ENCODE peak calls at places on chromosomes 5 and 9, in eight cellular contexts. Q is NCI-H2107; O is adrenal gland; V is H7; R is HT-29; T is sigmoid colon; B is stimulated activated CD4-positive, alpha-beta T cell treated with anti-CD3 and anti-CD28 coated beads, TNF-alpha, amount 100 ng/mL, for 24 hours; Y is activated effector memory CD4-positive, alpha-beta T cell treated with Interleukin-2 at 50 U/mL for 16 hours. J is an unnamed sample.

GRCh38 chr9:89592963-89593775 is 11.6 kb upstream of the GADD45G start:
- DNase-seq in Q (no peak), O (no peak), V (peak), R (peak), T (no peak), B (no peak), Y (no peak), J (no peak)

GRCh38 chr5:35781181-35781580 is 75.5 kb upstream of the IL7R start:
- DNase-seq in Q (no peak), O (no peak), V (no peak), R (no peak), T (no peak), B (no peak), Y (no peak), J (no peak)

GRCh38 chr9:78368236-78368635 is 71.3 kb downstream of the PSAT1 start:
- DNase-seq in Q (no peak), O (no peak), V (no peak), R (no peak), T (no peak), B (no peak), Y (no peak), J (no peak)

GRCh38 chr5:150579462-150580400 is 60.7 kb upstream of the SYNPO start:
- DNase-seq in Q (no peak), O (peak), V (no peak), R (no peak), T (peak), B (no peak), Y (no peak), J (no peak)

GRCh38 chr9:126605792-126606482 is 7.8 kb upstream of the LMX1B start:
- DNase-seq in Q (no peak), O (no peak), V (peak), R (no peak), T (no peak), B (no peak), Y (no peak), J (no peak)

GRCh38 chr9:133509179-133510083 is 15.3 kb downstream of the MYMK start:
- DNase-seq in Q (peak), O (no peak), V (peak), R (no peak), T (no peak), B (no peak), Y (no peak), J (peak)

GRCh38 chr9:21796768-21797167 is 5.7 kb upstream of the MTAP start:
- DNase-seq in Q (no peak), O (no peak), V (no peak), R (peak), T (no peak), B (no peak), Y (no peak), J (no peak)

GRCh38 chr5:146724975-146725374 is 153.6 kb downstream of the PPP2R2B start:
- DNase-seq in Q (no peak), O (no peak), V (no peak), R (no peak), T (no peak), B (no peak), Y (no peak), J (no peak)

GRCh38 chr9:120701248-120701647 is 13.0 kb downstream of the MEGF9 start:
- DNase-seq in Q (no peak), O (no peak), V (no peak), R (no peak), T (no peak), B (no peak), Y (no peak), J (no peak)

GRCh38 chr9:132670816-132671371 is 630 bp downstream of the GTF3C4 start:
- DNase-seq in Q (no peak), O (peak), V (peak), R (peak), T (peak), B (peak), Y (peak), J (no peak)

GRCh38 chr9:113951032-113951372 is 74.9 kb downstream of the ZNF618 start:
- DNase-seq in Q (no peak), O (no peak), V (no peak), R (no peak), T (no peak), B (no peak), Y (no peak), J (no peak)

GRCh38 chr5:131548190-131548589 is 86.8 kb downstream of the RAPGEF6 start:
- DNase-seq in Q (no peak), O (no peak), V (no peak), R (no peak), T (no peak), B (no peak), Y (no peak), J (no peak)

GRCh38 chr5:34658023-34658422 is 1.9 kb downstream of the RAI14 start:
- DNase-seq in Q (no peak), O (no peak), V (peak), R (peak), T (no peak), B (no peak), Y (no peak), J (no peak)

GRCh38 chr5:169860585-169860984 is 119.7 kb downstream of the INSYN2B start:
- DNase-seq in Q (no peak), O (no peak), V (no peak), R (no peak), T (no peak), B (no peak), Y (no peak), J (no peak)

GRCh38 chr9:22206833-22207232 is 197.7 kb upstream of the CDKN2B start:
- DNase-seq in Q (no peak), O (no peak), V (no peak), R (no peak), T (no peak), B (no peak), Y (no peak), J (no peak)

GRCh38 chr9:137306546-137307254 is 4.6 kb upstream of the NRARP start:
- DNase-seq in Q (no peak), O (no peak), V (peak), R (no peak), T (no peak), B (no peak), Y (no peak), J (no peak)

GRCh38 chr5:68114641-68115040 is 100.9 kb upstream of the PIK3R1 start:
- DNase-seq in Q (no peak), O (no peak), V (no peak), R (no peak), T (no peak), B (no peak), Y (no peak), J (no peak)

GRCh38 chr5:116892993-116893392 is 318.4 kb upstream of the SEMA6A start:
- DNase-seq in Q (no peak), O (no peak), V (no peak), R (no peak), T (no peak), B (no peak), Y (no peak), J (no peak)

GRCh38 chr5:71778678-71779276 is 59.7 kb downstream of the CARTPT start:
- DNase-seq in Q (peak), O (peak), V (peak), R (peak), T (no peak), B (no peak), Y (no peak), J (peak)

GRCh38 chr5:79962580-79963222 is 28.4 kb downstream of the MTX3 start:
- DNase-seq in Q (no peak), O (no peak), V (no peak), R (no peak), T (no peak), B (no peak), Y (no peak), J (no peak)

GRCh38 chr5:55172937-55173695 is at the start of gene CDC20B:
- DNase-seq in Q (peak), O (peak), V (peak), R (peak), T (peak), B (peak), Y (peak), J (peak)

GRCh38 chr5:131289738-131290137 is 25.9 kb downstream of the CDC42SE2 start:
- DNase-seq in Q (no peak), O (no peak), V (no peak), R (no peak), T (no peak), B (no peak), Y (no peak), J (no peak)

GRCh38 chr9:31119882-31120481 is 1264.5 kb upstream of the ACO1 start:
- DNase-seq in Q (no peak), O (peak), V (peak), R (peak), T (no peak), B (no peak), Y (no peak), J (peak)

GRCh38 chr5:54959673-54960418 is 25.5 kb downstream of the ESM1 start:
- DNase-seq in Q (peak), O (peak), V (peak), R (peak), T (no peak), B (no peak), Y (no peak), J (no peak)

GRCh38 chr5:103397996-103398581 is 139.5 kb downstream of the MACIR start:
- DNase-seq in Q (no peak), O (no peak), V (no peak), R (no peak), T (no peak), B (no peak), Y (no peak), J (no peak)